ENCODE peak calls at places on chromosomes 13 and 19, in five cellular contexts. One of them, this sample, is unnamed.

GRCh38 chr19:7556696-7557315 is 21.3 kb downstream of the PNPLA6 start:
- DNase-seq in amniotic stem cell: no peak
- DNase-seq in astrocyte of the hippocampus: no peak
- DNase-seq in T-helper 2 cell: no peak
- DNase-seq in GM04503: no peak
- DNase-seq in this sample: no peak

GRCh38 chr19:6970021-6970420 is 51.2 kb downstream of the MBD3L2B start:
- DNase-seq in astrocyte of the hippocampus: no peak
- DNase-seq in T-helper 2 cell: no peak
- DNase-seq in GM04503: no peak
- DNase-seq in amniotic stem cell: no peak
- DNase-seq in this sample: no peak

GRCh38 chr13:31138515-31138914 is 23.2 kb downstream of the HSPH1 start:
- DNase-seq in T-helper 2 cell: no peak
- DNase-seq in GM04503: no peak
- DNase-seq in astrocyte of the hippocampus: no peak
- DNase-seq in amniotic stem cell: no peak
- DNase-seq in this sample: no peak

GRCh38 chr19:46746281-46746965 is at the start of gene STRN4:
- DNase-seq in amniotic stem cell: no peak
- DNase-seq in GM04503: no peak
- DNase-seq in T-helper 2 cell: peak; percentile 43
- DNase-seq in astrocyte of the hippocampus: peak; percentile 85
- DNase-seq in this sample: peak; percentile 82

GRCh38 chr13:73740681-73741080 is 393.5 kb downstream of the KLF12 start:
- DNase-seq in GM04503: no peak
- DNase-seq in T-helper 2 cell: no peak
- DNase-seq in amniotic stem cell: no peak
- DNase-seq in astrocyte of the hippocampus: no peak
- DNase-seq in this sample: no peak

GRCh38 chr13:48578516-48579166 is 45.8 kb upstream of the RCBTB2 start:
- DNase-seq in T-helper 2 cell: no peak
- DNase-seq in amniotic stem cell: no peak
- DNase-seq in astrocyte of the hippocampus: no peak
- DNase-seq in GM04503: no peak
- DNase-seq in this sample: peak; percentile 33

GRCh38 chr19:31418055-31418454 is 68.8 kb upstream of the TSHZ3 start:
- DNase-seq in amniotic stem cell: no peak
- DNase-seq in T-helper 2 cell: no peak
- DNase-seq in astrocyte of the hippocampus: no peak
- DNase-seq in GM04503: no peak
- DNase-seq in this sample: no peak

GRCh38 chr13:112972867-112973576 is 4.0 kb downstream of the MCF2L start:
- DNase-seq in T-helper 2 cell: no peak
- DNase-seq in astrocyte of the hippocampus: peak; percentile 11
- DNase-seq in GM04503: no peak
- DNase-seq in amniotic stem cell: no peak
- DNase-seq in this sample: no peak

GRCh38 chr19:4749870-4750269 is 26.2 kb upstream of the DPP9 start:
- DNase-seq in T-helper 2 cell: no peak
- DNase-seq in astrocyte of the hippocampus: no peak
- DNase-seq in GM04503: no peak
- DNase-seq in amniotic stem cell: no peak
- DNase-seq in this sample: no peak

GRCh38 chr19:30598688-30599087 is 226.5 kb downstream of the ZNF536 start:
- DNase-seq in T-helper 2 cell: no peak
- DNase-seq in astrocyte of the hippocampus: no peak
- DNase-seq in amniotic stem cell: no peak
- DNase-seq in GM04503: no peak
- DNase-seq in this sample: no peak

GRCh38 chr13:66794340-66795031 is 435.6 kb downstream of the PCDH9 start:
- DNase-seq in GM04503: no peak
- DNase-seq in amniotic stem cell: no peak
- DNase-seq in T-helper 2 cell: no peak
- DNase-seq in astrocyte of the hippocampus: no peak
- DNase-seq in this sample: peak; percentile 100

GRCh38 chr19:38184815-38185214 is 39.2 kb downstream of the DPF1 start:
- DNase-seq in amniotic stem cell: no peak
- DNase-seq in T-helper 2 cell: no peak
- DNase-seq in astrocyte of the hippocampus: no peak
- DNase-seq in GM04503: no peak
- DNase-seq in this sample: no peak

GRCh38 chr13:32988588-32989256 is 27.5 kb upstream of the KL start:
- DNase-seq in T-helper 2 cell: no peak
- DNase-seq in astrocyte of the hippocampus: no peak
- DNase-seq in GM04503: no peak
- DNase-seq in amniotic stem cell: no peak
- DNase-seq in this sample: no peak

GRCh38 chr13:107450931-107451330 is 764.4 kb downstream of the LIG4 start:
- DNase-seq in T-helper 2 cell: no peak
- DNase-seq in astrocyte of the hippocampus: peak; percentile 94
- DNase-seq in GM04503: peak; percentile 82
- DNase-seq in amniotic stem cell: peak; percentile 92
- DNase-seq in this sample: no peak

This sample was measured in NCI-H82.